ENCODE peak calls at places on chromosomes 13 and 19, in four cellular contexts. U is K562, F is WTC11, V is HepG2. J is an unnamed sample.

GRCh38 chr19:38399537-38399936 is 3.4 kb upstream of the FAM98C start:
- DNase-seq in F (no peak), U (no peak), V (no peak), J (no peak)

GRCh38 chr13:30257433-30258099 is 49.8 kb downstream of the KATNAL1 start:
- DNase-seq in F (peak), U (no peak), V (no peak), J (peak)

GRCh38 chr13:104431895-104432294 is 1365.7 kb upstream of the SLC10A2 start:
- DNase-seq in U (no peak), V (no peak), F (no peak), J (no peak)

GRCh38 chr13:102441085-102441484 is 39.2 kb upstream of the FGF14 start:
- DNase-seq in V (no peak), U (no peak), F (no peak), J (no peak)

GRCh38 chr19:4267901-4268815 is 10.9 kb upstream of the SHD start:
- DNase-seq in U (no peak), V (peak), F (no peak), J (no peak)

GRCh38 chr13:65864039-65864438 is 1366.1 kb downstream of the PCDH9 start:
- DNase-seq in V (no peak), U (no peak), F (no peak), J (no peak)

GRCh38 chr19:46634045-46634655 is 1.9 kb downstream of the GNG8 start:
- DNase-seq in U (peak), V (no peak), F (peak), J (peak)

GRCh38 chr19:19663292-19664120 is at the start of gene ATP13A1:
- DNase-seq in V (peak), U (peak), F (peak), J (peak)

GRCh38 chr13:44652223-44652622 is 76.1 kb upstream of the TSC22D1 start:
- DNase-seq in V (no peak), F (no peak), U (no peak), J (no peak)

GRCh38 chr13:80379245-80379644 is 38.3 kb upstream of the SPRY2 start:
- DNase-seq in V (no peak), F (no peak), U (no peak), J (no peak)

GRCh38 chr19:15290149-15290548 is 42.2 kb downstream of the BRD4 start:
- DNase-seq in F (no peak), V (no peak), U (no peak), J (no peak)

GRCh38 chr19:45137179-45137761 is 23.5 kb downstream of the NKPD1 start:
- DNase-seq in V (no peak), U (no peak), F (no peak), J (no peak)

GRCh38 chr13:72097568-72097967 is 230.6 kb upstream of the DACH1 start:
- DNase-seq in F (no peak), V (no peak), U (no peak), J (no peak)

GRCh38 chr13:42478531-42479156 is 95.3 kb upstream of the TNFSF11 start:
- DNase-seq in F (no peak), V (no peak), U (no peak), J (peak)

GRCh38 chr13:45206340-45206739 is 5.5 kb upstream of the KCTD4 start:
- DNase-seq in F (no peak), V (no peak), U (no peak), J (no peak)

GRCh38 chr19:39196860-39197562 is at the start of gene NCCRP1:
- DNase-seq in V (no peak), U (peak), F (peak), J (no peak)

GRCh38 chr13:76886005-76886291 is 257 bp downstream of the KCTD12 start:
- DNase-seq in V (no peak), U (peak), F (no peak), J (no peak)

GRCh38 chr13:26062853-26063444 is 11.1 kb upstream of the SHISA2 start:
- DNase-seq in U (no peak), V (peak), F (no peak), J (peak)

GRCh38 chr19:47110521-47111080 is 3.0 kb downstream of the ZC3H4 start:
- DNase-seq in U (peak), F (no peak), V (no peak), J (peak)

GRCh38 chr13:73870970-73871935 is 263.0 kb downstream of the KLF12 start:
- DNase-seq in F (peak), V (no peak), U (no peak), J (peak)

GRCh38 chr13:79779761-79780160 is 298.8 kb downstream of the NDFIP2 start:
- DNase-seq in U (no peak), F (no peak), V (peak), J (no peak)

GRCh38 chr13:29679357-29680050 is 84.0 kb upstream of the SLC7A1 start:
- DNase-seq in U (no peak), F (no peak), V (no peak), J (no peak)

GRCh38 chr19:52442179-52442578 is 11.2 kb upstream of the ZNF578 start:
- DNase-seq in F (no peak), U (no peak), V (no peak), J (no peak)

GRCh38 chr13:98541701-98542203 is 35.2 kb downstream of the STK24 start:
- DNase-seq in U (no peak), V (no peak), F (no peak), J (peak)

GRCh38 chr13:97395437-97396136 is 38.4 kb upstream of the RAP2A start:
- DNase-seq in F (no peak), U (no peak), V (no peak), J (no peak)

GRCh38 chr13:49667773-49668172 is 23.5 kb downstream of the EBPL start:
- DNase-seq in F (no peak), V (no peak), U (no peak), J (no peak)

GRCh38 chr13:109160357-109160756 is 530.9 kb downstream of the MYO16 start:
- DNase-seq in V (no peak), F (no peak), U (no peak), J (no peak)

GRCh38 chr19:4913996-4914735 is 4.9 kb downstream of the UHRF1 start:
- DNase-seq in V (no peak), U (no peak), F (no peak), J (no peak)

GRCh38 chr19:37342753-37343152 is 28.1 kb upstream of the ZNF527 start:
- DNase-seq in U (no peak), F (no peak), V (no peak), J (no peak)

GRCh38 chr19:44737238-44738160 is 11.0 kb upstream of the BCL3 start:
- DNase-seq in V (peak), F (no peak), U (no peak), J (no peak)

GRCh38 chr19:16876904-16877361 is 11.9 kb upstream of the F2RL3 start:
- DNase-seq in V (no peak), U (no peak), F (no peak), J (no peak)

GRCh38 chr13:70339738-70340137 is 231.5 kb upstream of the KLHL1 start:
- DNase-seq in V (peak), U (no peak), F (peak), J (peak)

GRCh38 chr19:33821871-33822270 is 25.2 kb downstream of the KCTD15 start:
- DNase-seq in F (no peak), U (no peak), V (no peak), J (no peak)

GRCh38 chr19:6828306-6828697 is 55.8 kb downstream of the VAV1 start:
- DNase-seq in F (no peak), U (peak), V (no peak), J (peak)

GRCh38 chr13:51729853-51730553 is 74.0 kb downstream of the DHRS12 start:
- DNase-seq in U (no peak), F (no peak), V (peak), J (no peak)

GRCh38 chr19:6038634-6039405 is 60.9 kb upstream of the RANBP3 start:
- DNase-seq in U (no peak), V (no peak), F (no peak), J (no peak)

DNA sequence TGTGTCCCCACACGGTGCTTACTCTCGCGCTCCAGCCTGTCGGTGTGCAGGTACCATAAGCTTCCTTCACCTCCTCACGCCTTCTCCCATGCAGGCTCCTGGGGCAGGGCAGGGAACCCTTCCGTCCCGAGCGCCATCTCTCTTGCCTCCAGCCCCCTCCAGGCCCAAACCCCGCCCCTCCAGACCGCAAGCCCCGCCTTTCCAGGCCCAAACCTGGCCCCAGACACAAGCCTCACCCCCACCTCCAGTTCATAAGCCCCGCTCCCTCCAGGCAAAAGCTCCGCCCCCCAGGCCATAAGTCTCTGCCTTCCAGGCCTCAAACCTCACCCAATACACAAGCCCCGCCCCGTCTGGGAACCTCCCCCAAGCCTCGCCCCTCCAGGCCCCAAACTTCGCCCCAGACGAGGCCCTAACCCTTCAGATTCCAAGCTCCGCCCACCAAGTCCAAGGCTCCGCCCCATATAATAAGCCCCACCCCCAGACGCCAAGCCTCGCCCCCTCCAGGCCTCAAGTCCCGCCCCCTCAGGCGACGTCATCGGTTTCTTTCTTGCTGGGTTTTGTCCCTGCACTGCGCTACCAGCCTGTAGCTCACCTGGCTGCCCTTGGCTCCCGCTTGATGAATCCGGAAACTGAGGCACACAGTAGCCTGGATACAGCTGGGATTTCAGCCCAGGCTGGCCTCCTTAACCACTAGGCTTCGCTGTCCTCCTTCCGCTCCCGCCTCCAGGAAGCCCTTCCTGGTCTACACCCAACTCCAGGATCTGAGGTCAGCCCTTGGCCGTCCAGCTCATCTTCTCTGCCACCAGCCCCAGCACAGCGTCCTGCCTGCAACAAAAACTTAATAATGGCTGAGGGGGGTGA is 16.1 kb downstream of the MKNK2 start:
- DNase-seq in V (no peak), U (peak), F (peak), J (peak)
- TF ChIP-seq ELF4 in V (no peak), U (no peak), F (no peak), J (no peak)

GRCh38 chr13:112510987-112511715 is 76.8 kb downstream of the TUBGCP3 start:
- DNase-seq in U (no peak), V (no peak), F (no peak), J (no peak)
- TF ChIP-seq ELF4 in U (no peak), V (no peak), F (no peak), J (no peak)

GRCh38 chr19:34960940-34961679 is 2.9 kb downstream of the ZNF792 start:
- DNase-seq in V (no peak), F (no peak), U (no peak), J (no peak)
- TF ChIP-seq ELF4 in V (no peak), F (no peak), U (no peak), J (no peak)

GRCh38 chr13:46804391-46804815 is 7.4 kb upstream of the ESD start:
- DNase-seq in V (peak), F (no peak), U (no peak), J (no peak)
- TF ChIP-seq ELF4 in V (no peak), F (no peak), U (no peak), J (no peak)

GRCh38 chr13:85266771-85267170 is 532.4 kb downstream of the SLITRK6 start:
- DNase-seq in V (no peak), U (no peak), F (no peak), J (peak)

GRCh38 chr13:85265296-85265695 is 533.9 kb downstream of the SLITRK6 start:
- DNase-seq in U (no peak), F (no peak), V (no peak), J (no peak)

GRCh38 chr13:85266331-85266730 is 532.9 kb downstream of the SLITRK6 start:
- DNase-seq in V (no peak), U (no peak), F (no peak), J (no peak)

GRCh38 chr13:85260896-85261295 is 538.3 kb downstream of the SLITRK6 start:
- DNase-seq in F (no peak), U (no peak), V (no peak), J (no peak)

GRCh38 chr13:85261757-85262346 is 537.4 kb downstream of the SLITRK6 start:
- DNase-seq in V (peak), F (no peak), U (no peak), J (peak)
- TF ChIP-seq ELF4 in V (no peak), F (no peak), U (no peak), J (no peak)

GRCh38 chr19:8252922-8253589 is 43.9 kb downstream of the CERS4 start:
- DNase-seq in F (peak), V (peak), U (peak), J (peak)

GRCh38 chr19:8256276-8257051 is 47.3 kb downstream of the CERS4 start:
- DNase-seq in V (no peak), U (no peak), F (no peak), J (no peak)

GRCh38 chr19:8255426-8256125 is 46.4 kb downstream of the CERS4 start:
- DNase-seq in U (no peak), V (no peak), F (no peak), J (no peak)

GRCh38 chr19:8253678-8254077 is 44.5 kb downstream of the CERS4 start:
- DNase-seq in U (peak), F (no peak), V (no peak), J (no peak)

DNA sequence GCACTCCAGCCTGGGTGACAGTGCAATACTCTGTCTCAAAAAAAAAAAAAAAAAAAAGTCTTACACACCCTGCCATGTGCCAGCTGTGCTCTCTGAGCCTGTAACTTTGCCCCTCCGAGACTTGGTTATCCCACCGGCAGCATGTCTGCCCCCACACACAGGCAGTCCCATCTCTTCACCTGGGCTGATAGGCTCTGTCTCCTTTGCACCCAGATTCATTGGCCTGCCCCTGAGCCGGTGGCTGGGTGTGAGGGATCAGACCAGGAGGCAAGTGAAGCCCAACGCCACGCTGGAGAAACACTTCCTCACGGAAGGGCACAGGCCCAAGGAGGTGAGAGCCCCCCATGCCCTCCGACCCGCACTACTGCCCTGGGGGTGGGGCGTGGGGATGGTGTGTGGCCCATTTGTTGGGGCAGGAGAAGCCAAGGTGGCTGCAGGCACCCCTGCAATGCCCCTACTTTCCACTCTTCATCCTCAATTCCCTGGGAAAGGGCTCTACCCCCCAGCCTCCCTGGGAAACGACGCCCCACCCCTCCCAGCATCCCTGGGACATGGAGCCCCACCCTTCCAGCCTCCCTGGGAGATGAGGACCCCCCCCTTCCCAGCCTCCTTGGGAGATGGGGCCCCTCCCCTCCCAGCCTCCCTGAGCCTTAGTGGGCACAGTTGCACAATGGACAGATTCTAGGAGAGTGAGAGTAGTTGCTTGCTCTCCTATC is 45.3 kb downstream of the CERS4 start:
- DNase-seq in F (no peak), V (no peak), U (peak), J (no peak)
- TF ChIP-seq ELF4 in F (no peak), V (no peak), U (no peak), J (no peak)

GRCh38 chr13:100674363-100674847 is at the start of gene TMTC4:
- DNase-seq in U (peak), F (no peak), V (peak), J (peak)
- TF ChIP-seq ELF4 in U (no peak), F (no peak), V (no peak), J (no peak)

DNA sequence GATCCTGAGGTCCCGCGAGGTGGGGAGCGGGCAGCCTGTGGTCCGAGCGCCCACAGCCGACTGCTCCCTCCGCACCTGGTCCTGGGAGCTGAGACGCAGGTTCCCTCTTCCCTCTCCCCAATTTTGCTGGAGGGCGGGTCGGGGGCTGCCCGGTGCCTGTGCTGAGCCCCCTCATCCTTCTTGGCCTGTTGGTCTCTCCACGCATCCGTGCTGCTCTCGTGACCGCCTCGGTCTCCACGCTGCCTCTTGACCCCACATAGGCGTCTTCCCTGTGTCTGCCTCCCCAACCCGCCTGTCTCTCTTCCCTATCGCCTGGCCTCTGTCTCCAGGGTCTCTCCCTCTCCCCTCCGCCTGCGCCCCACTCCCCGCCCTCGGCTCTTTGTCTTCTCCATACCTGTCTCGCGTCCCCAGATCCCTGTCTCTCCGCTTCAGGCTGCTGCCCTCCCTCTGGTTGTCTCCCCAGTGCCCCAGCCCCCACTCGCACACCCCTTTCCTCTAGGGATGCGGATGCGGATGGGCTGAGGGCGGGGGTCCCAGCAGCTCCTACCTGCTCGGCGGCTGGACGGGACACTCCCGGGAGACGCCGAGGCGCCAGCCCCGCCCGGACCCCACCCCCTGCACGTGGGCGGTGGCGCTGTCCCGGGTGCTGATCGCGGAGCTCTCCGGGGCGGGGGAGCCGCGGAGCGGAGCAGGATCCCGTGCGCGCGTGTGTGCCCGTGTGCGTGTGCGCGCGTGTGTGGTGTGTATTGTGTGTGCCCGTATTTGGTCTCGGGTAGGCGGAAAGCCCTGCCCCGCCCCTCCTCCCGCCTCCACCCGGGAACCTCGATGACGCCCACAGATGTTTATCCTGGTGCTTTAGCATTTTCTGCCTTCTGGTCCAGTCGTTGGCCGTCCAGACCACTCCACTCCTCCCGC is at the start of gene SYT5:
- DNase-seq in U (peak), V (no peak), F (peak), J (peak)
- TF ChIP-seq ELF4 in U (peak), V (no peak), F (peak), J (no peak)

GRCh38 chr13:36298535-36299068 is 988 bp upstream of the CCDC169 start:
- DNase-seq in V (no peak), F (peak), U (no peak), J (no peak)
- TF ChIP-seq ELF4 in V (no peak), F (no peak), U (no peak), J (no peak)

GRCh38 chr19:7971553-7972520 is 28.4 kb upstream of the TIMM44 start:
- DNase-seq in F (no peak), V (no peak), U (no peak), J (no peak)
- TF ChIP-seq ELF4 in F (no peak), V (no peak), U (no peak), J (no peak)

J was measured in HEK293T.